ENCODE peak calls at places on chromosomes 7 and 10, in six cellular contexts. V is uterus; D is stimulated activated CD4-positive, alpha-beta T cell treated with anti-CD3 and anti-CD28 coated beads, Interleukin-1b, Interleukin-23, amount 100 ng/mL, for 4 hours; R is NCI-H2081; U is NCI-H446 treated with DMSO at 0.1 percent for 48 hours; G is AG08395. F is an unnamed sample.

GRCh38 chr10:18400911-18401260 is 250.5 kb downstream of the NSUN6 start:
- DNase-seq in V (no peak), D (no peak), R (no peak), U (no peak), G (no peak), F (no peak)

GRCh38 chr10:129958686-129959543 is 5.2 kb downstream of the EBF3 start:
- DNase-seq in V (no peak), D (no peak), R (no peak), U (no peak), G (no peak), F (no peak)

GRCh38 chr7:121113288-121113687 is 124.8 kb downstream of the CPED1 start:
- DNase-seq in V (no peak), D (no peak), R (no peak), U (no peak), G (peak), F (no peak)

GRCh38 chr7:151244156-151244870 is 4.2 kb downstream of the SMARCD3 start:
- DNase-seq in V (no peak), D (no peak), R (peak), U (peak), G (peak), F (no peak)

GRCh38 chr7:20784311-20785210 is 2.1 kb downstream of the SP8 start:
- DNase-seq in V (no peak), D (no peak), R (peak), U (no peak), G (no peak), F (no peak)

GRCh38 chr10:63204667-63205391 is 71.7 kb downstream of the NRBF2 start:
- DNase-seq in V (no peak), D (no peak), R (no peak), U (no peak), G (no peak), F (no peak)

GRCh38 chr7:7641129-7641663 is 644 bp downstream of the UMAD1 start:
- DNase-seq in V (peak), D (no peak), R (no peak), U (no peak), G (peak), F (no peak)

GRCh38 chr10:118405933-118406332 is 63.8 kb upstream of the FAM204A start:
- DNase-seq in V (no peak), D (no peak), R (no peak), U (no peak), G (no peak), F (no peak)

GRCh38 chr7:133513608-133514007 is 260.7 kb downstream of the EXOC4 start:
- DNase-seq in V (no peak), D (no peak), R (no peak), U (no peak), G (no peak), F (no peak)

GRCh38 chr7:15780271-15780670 is 93.8 kb upstream of the MEOX2 start:
- DNase-seq in V (no peak), D (no peak), R (no peak), U (no peak), G (no peak), F (no peak)

GRCh38 chr10:112332022-112332421 is 41.9 kb upstream of the ACSL5 start:
- DNase-seq in V (no peak), D (no peak), R (no peak), U (no peak), G (no peak), F (no peak)

GRCh38 chr10:44390585-44391072 is 5.7 kb upstream of the CXCL12 start:
- DNase-seq in V (no peak), D (no peak), R (no peak), U (no peak), G (peak), F (no peak)

GRCh38 chr7:148084138-148084537 is 506.4 kb upstream of the C7orf33 start:
- DNase-seq in V (no peak), D (no peak), R (peak), U (peak), G (peak), F (no peak)

GRCh38 chr7:121872831-121873764 is at the start of gene PTPRZ1:
- DNase-seq in V (no peak), D (no peak), R (peak), U (no peak), G (peak), F (no peak)

GRCh38 chr10:132375116-132375794 is 21.7 kb upstream of the PWWP2B start:
- DNase-seq in V (peak), D (no peak), R (no peak), U (no peak), G (no peak), F (no peak)

GRCh38 chr10:73762915-73763314 is 18.7 kb downstream of the SEC24C start:
- DNase-seq in V (no peak), D (no peak), R (no peak), U (no peak), G (no peak), F (no peak)

GRCh38 chr10:80484243-80484642 is 30.1 kb downstream of the TSPAN14 start:
- DNase-seq in V (no peak), D (no peak), R (no peak), U (no peak), G (no peak), F (no peak)